ENCODE peak calls at places on chromosomes 11 and 22, in four cellular contexts. Q, R, V and X are unnamed samples.

GRCh38 chr22:42174062-42174461 is 43.5 kb upstream of the CYP2D6 start:
- DNase-seq in Q (no peak), R (no peak), V (no peak), X (no peak)

GRCh38 chr11:35257287-35257686 is 118.3 kb downstream of the CD44 start:
- DNase-seq in Q (no peak), R (no peak), V (peak), X (no peak)

GRCh38 chr11:47186937-47187681 is 875 bp upstream of the PACSIN3 start:
- DNase-seq in Q (peak), R (no peak), V (no peak), X (peak)

GRCh38 chr11:35943761-35944502 is at the start of gene LDLRAD3:
- DNase-seq in Q (peak), R (peak), V (no peak), X (peak)

GRCh38 chr11:2685566-2686359 is 14.0 kb downstream of the KCNQ1OT1 start:
- DNase-seq in Q (no peak), R (no peak), V (no peak), X (no peak)

GRCh38 chr11:44185522-44185921 is 90.0 kb downstream of the EXT2 start:
- DNase-seq in Q (no peak), R (no peak), V (no peak), X (no peak)

GRCh38 chr11:10654211-10655150 is 39.1 kb downstream of the IRAG1 start:
- DNase-seq in Q (peak), R (peak), V (peak), X (peak)

GRCh38 chr11:62680825-62681240 is 2.0 kb upstream of the UBXN1 start:
- DNase-seq in Q (peak), R (peak), V (no peak), X (peak)

GRCh38 chr22:17120281-17120680 is 879 bp downstream of the TMEM121B start:
- DNase-seq in Q (no peak), R (no peak), V (no peak), X (peak)

GRCh38 chr11:118436639-118437045 is 350 bp downstream of the KMT2A start:
- DNase-seq in Q (no peak), R (no peak), V (no peak), X (no peak)

GRCh38 chr11:59756845-59757244 is 1.7 kb downstream of the STX3 start:
- DNase-seq in Q (no peak), R (peak), V (no peak), X (peak)

GRCh38 chr11:127133061-127133460 is 132.5 kb upstream of the KIRREL3 start:
- DNase-seq in Q (no peak), R (no peak), V (no peak), X (no peak)

GRCh38 chr11:35404397-35404775 is 15.0 kb downstream of the SLC1A2 start:
- DNase-seq in Q (peak), R (peak), V (no peak), X (peak)

GRCh38 chr11:122717264-122717867 is 61.8 kb downstream of the UBASH3B start:
- DNase-seq in Q (no peak), R (no peak), V (peak), X (no peak)

GRCh38 chr11:134632347-134633119 is 220.5 kb upstream of the B3GAT1 start:
- DNase-seq in Q (no peak), R (no peak), V (no peak), X (no peak)

GRCh38 chr11:47393163-47394049 is 15.0 kb upstream of the SLC39A13 start:
- DNase-seq in Q (no peak), R (no peak), V (no peak), X (peak)

GRCh38 chr11:67372993-67373915 is at the start of gene CLCF1:
- DNase-seq in Q (no peak), R (peak), V (no peak), X (peak)

GRCh38 chr22:23256986-23257888 is 76.9 kb downstream of the BCR start:
- DNase-seq in Q (no peak), R (no peak), V (no peak), X (peak)

GRCh38 chr11:112971200-112971599 is 10.0 kb downstream of the NCAM1 start:
- DNase-seq in Q (no peak), R (no peak), V (no peak), X (no peak)

GRCh38 chr11:112967082-112967481 is 5.9 kb downstream of the NCAM1 start:
- DNase-seq in Q (no peak), R (no peak), V (no peak), X (no peak)

GRCh38 chr11:112972399-112973115 is 11.3 kb downstream of the NCAM1 start:
- DNase-seq in Q (no peak), R (no peak), V (no peak), X (no peak)

GRCh38 chr11:112965601-112966125 is 4.4 kb downstream of the NCAM1 start:
- DNase-seq in Q (no peak), R (no peak), V (no peak), X (no peak)

GRCh38 chr11:112968988-112969714 is 7.9 kb downstream of the NCAM1 start:
- DNase-seq in Q (no peak), R (no peak), V (no peak), X (no peak)
- TF ChIP-seq CEBPB in Q (no peak), R (no peak), V (no peak), X (no peak)

GRCh38 chr11:131632971-131633370 is 262.6 kb downstream of the NTM start:
- DNase-seq in Q (no peak), R (no peak), V (no peak), X (no peak)

GRCh38 chr11:131640320-131640719 is 269.9 kb downstream of the NTM start:
- DNase-seq in Q (no peak), R (no peak), V (no peak), X (no peak)

GRCh38 chr11:131633978-131634377 is 263.6 kb downstream of the NTM start:
- DNase-seq in Q (no peak), R (no peak), V (no peak), X (no peak)

GRCh38 chr11:131638889-131639288 is 268.5 kb downstream of the NTM start:
- DNase-seq in Q (no peak), R (no peak), V (no peak), X (no peak)

DNA sequence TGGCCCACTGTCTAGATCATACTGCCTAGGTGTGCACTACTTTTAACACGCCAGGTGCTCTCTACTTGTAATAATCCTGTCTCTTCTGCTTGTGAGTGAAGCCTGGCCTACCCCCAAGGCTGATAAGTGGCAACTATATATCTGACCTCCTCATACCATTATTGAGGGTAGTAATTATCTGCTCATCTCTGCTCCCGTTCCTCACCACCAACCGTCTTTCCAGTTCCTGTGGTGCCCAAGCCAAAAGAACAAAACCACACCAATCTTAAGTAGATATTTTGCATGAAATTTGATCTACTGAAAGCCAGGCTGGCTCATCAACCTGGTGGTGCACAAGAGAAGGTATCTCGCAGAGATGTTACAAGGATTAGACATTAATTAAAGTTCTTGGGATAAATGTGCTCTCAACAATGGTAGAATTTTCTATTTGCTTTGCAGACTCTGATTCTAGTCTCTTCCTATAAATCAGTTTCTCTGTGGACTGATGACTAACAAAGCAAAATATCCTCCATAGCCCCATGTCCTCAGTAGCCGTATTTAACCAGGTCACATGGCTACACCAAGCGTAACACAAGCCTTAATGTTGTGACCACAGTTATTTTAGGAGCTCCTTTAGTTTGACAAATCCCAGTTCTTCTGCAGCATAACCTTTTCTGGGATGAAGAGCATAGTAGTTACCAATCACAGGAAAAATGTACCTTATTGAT is 267.2 kb downstream of the NTM start:
- DNase-seq in Q (no peak), R (no peak), V (no peak), X (no peak)
- TF ChIP-seq POLR2AphosphoS2 in Q (no peak), R (no peak), V (no peak), X (no peak)

GRCh38 chr11:8382436-8383053 is 118.9 kb upstream of the LMO1 start:
- DNase-seq in Q (no peak), R (no peak), V (no peak), X (no peak)

GRCh38 chr11:8383227-8383626 is 119.5 kb upstream of the LMO1 start:
- DNase-seq in Q (no peak), R (no peak), V (no peak), X (no peak)

GRCh38 chr11:8386134-8386864 is 122.6 kb upstream of the LMO1 start:
- DNase-seq in Q (no peak), R (no peak), V (peak), X (no peak)

GRCh38 chr11:8383627-8384026 is 119.9 kb upstream of the LMO1 start:
- DNase-seq in Q (no peak), R (no peak), V (no peak), X (no peak)

DNA sequence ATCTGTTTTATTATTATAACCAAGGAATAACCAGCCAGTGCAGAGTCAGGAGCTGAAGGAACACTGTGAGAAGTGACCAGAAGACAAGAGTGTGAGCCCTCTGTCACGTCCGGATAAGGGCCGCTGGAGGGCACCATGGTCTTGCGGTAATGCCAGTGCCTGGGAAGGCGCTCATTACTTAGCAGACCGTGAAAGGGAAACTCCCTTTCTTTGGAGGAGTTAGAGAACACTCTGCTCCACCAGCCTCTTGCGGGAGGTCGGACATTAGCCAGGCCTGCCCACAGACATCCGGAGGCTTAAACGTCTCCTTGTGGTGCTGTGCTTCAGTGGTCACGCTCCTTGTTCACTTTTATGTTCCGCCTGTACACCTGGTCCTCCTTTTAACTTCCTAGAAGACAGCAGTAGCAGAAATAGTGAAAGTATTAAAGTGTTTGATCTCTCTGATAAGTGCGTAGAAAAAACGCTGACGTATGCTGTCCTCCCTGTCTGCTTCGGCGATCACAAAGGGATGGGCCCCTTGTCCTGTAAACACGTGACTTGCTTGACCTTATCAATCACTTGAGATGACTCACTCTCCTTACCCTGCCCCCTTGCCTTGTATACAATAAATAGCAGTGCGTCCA is 120.6 kb upstream of the LMO1 start:
- DNase-seq in Q (no peak), R (no peak), V (no peak), X (peak)
- TF ChIP-seq CEBPB in Q (no peak), R (no peak), V (no peak), X (no peak)

DNA sequence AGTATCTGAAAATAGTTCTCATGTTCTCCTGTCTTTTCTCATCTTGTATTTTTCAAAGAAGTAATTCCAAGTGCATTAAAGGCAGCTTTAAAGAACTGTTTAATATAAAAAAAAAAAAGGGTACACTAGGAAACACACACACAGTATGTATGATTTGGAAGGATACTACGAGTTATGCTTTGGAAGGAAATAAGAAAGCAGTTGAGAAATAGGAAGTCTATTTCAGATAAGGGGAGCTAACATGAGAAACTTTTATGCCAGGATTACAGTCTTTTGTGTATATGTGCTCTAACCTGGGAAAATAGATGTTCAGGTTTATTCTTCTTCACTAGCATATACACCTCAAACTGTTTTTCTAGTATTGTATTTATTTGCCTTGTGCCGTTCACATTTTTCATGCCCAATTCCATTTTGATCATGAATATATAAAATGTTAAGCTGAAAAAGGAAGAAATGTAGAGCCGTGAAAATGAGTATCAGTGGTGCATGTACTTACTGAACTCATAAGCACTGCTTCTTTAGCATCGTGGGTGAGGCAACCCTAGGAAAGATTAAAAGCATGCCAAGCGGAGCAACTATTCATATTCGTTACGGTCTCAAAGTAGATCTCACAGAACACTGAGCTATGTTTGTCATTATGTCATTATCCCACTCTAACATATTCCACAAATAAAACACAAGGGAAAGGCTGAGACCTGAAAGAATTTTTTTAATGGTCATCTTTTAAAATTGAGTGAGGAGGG is 59.6 kb downstream of the GUCY1A2 start:
- DNase-seq in Q (no peak), R (no peak), V (no peak), X (no peak)
- TF ChIP-seq POLR2AphosphoS2 in Q (no peak), R (no peak), V (no peak), X (no peak)

GRCh38 chr22:28051787-28052356 is 132.8 kb upstream of the PITPNB start:
- DNase-seq in Q (peak), R (peak), V (no peak), X (peak)
- TF ChIP-seq CEBPB in Q (no peak), R (no peak), V (no peak), X (no peak)

DNA sequence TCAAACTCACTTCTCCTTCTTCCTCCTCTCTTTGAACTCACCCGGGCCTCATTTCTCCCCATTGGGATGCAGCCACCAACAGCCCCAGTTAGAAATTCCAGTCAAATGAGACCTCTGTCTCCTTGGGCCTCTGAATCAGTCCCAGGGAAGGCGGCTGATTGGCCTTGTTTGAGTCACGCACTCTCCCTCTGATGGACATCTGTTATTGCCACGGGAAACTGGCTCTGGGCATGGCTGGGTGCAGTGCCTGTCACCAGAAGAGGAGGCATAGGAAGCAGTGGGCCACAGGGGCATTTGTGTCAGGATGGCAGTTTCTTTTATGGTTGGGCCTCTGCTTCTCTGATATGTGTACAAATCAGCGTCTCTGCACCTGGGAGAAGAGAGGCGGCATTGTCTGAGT is 9.6 kb upstream of the WNT11 start:
- DNase-seq in Q (no peak), R (no peak), V (no peak), X (no peak)
- TF ChIP-seq POLR2AphosphoS2 in Q (no peak), R (no peak), V (no peak), X (no peak)

DNA sequence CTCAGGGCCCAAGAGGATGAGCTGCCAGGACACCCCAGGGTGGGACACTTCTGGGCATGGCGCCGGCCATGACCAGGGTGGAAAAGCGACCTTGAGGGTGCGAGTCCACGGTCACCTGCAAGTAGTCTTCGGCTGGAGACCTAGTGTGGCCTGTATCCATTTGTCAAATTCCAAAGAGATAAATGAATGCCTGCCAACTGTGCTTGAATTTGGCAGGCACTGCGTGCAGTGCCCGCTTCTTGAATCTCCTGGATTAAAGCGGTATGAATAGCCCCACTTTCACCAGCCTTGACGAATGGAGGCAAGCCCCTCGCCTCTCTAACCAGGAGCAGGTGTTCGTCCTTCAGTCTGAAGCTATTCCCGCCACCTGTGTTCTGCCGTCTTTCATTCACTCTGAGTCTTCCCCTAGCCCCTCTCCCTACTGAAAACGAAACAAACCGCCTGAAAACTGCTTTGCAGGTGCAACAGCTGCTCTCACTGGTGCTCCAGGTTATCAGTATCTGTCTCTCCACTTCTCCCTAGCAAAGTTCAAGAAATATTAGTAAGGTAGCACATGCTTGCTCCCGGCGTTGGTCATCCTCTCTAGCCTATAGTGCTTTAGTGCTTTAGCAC is 11.2 kb downstream of the NLRP14 start:
- DNase-seq in Q (no peak), R (no peak), V (no peak), X (no peak)
- TF ChIP-seq CEBPB in Q (no peak), R (no peak), V (no peak), X (no peak)